ENCODE peak calls at places on chromosome 6, in ten cellular contexts. E is prostate gland, H is stomach, U is suprapubic skin, J is breast epithelium, L is sigmoid colon, I is GM23338, Z is spleen, Q is SK-N-SH, K is H1. P is an unnamed sample.
A peak's percentile ranks its signal among the peaks of the same experiment; 100 is the strongest.

GRCh38 chr6:53741417-53741816 is 53.4 kb upstream of the LRRC1 start:
- DNase-seq in H (no peak), E (no peak), U (no peak), K (no peak), Z (no peak), L (no peak), Q (no peak), J (no peak), I (peak; percentile 62), P (no peak)

GRCh38 chr6:118187568-118188164 is 280.6 kb downstream of the SLC35F1 start:
- DNase-seq in H (no peak), Z (no peak), K (no peak), E (no peak), U (no peak), I (no peak), J (no peak), Q (no peak), L (no peak), P (no peak)

GRCh38 chr6:157047951-157048350 is 270.8 kb downstream of the ARID1B start:
- DNase-seq in Z (no peak), E (no peak), K (no peak), I (no peak), H (no peak), J (no peak), Q (no peak), U (no peak), L (no peak), P (no peak)

GRCh38 chr6:149941583-149942460 is at the start of gene ULBP2:
- DNase-seq in H (peak; percentile 71), I (peak; percentile 83), L (peak; percentile 86), E (peak; percentile 70), Q (peak; percentile 96), K (peak; percentile 79), U (peak; percentile 91), Z (peak; percentile 91), J (no peak), P (peak; percentile 73)

GRCh38 chr6:26031151-26031594 is 56.1 kb upstream of the HFE start:
- DNase-seq in H (no peak), L (no peak), J (no peak), I (no peak), K (no peak), Z (no peak), Q (no peak), E (no peak), U (no peak), P (no peak)

GRCh38 chr6:146545608-146546007 is 2.0 kb downstream of the RAB32 start:
- DNase-seq in H (no peak), U (no peak), Z (no peak), L (no peak), E (no peak), J (no peak), K (no peak), Q (no peak), I (no peak), P (no peak)

GRCh38 chr6:16623029-16623653 is 138.1 kb downstream of the ATXN1 start:
- DNase-seq in I (no peak), U (no peak), E (no peak), H (no peak), Z (no peak), K (no peak), Q (no peak), L (no peak), J (no peak), P (no peak)

GRCh38 chr6:88165087-88165876 is 865 bp downstream of the CNR1 start:
- DNase-seq in U (no peak), L (no peak), J (no peak), H (no peak), I (no peak), K (no peak), Z (no peak), Q (no peak), E (no peak), P (no peak)

GRCh38 chr6:27539551-27539950 is 66.6 kb upstream of the ZNF184 start:
- DNase-seq in J (no peak), U (no peak), K (no peak), L (no peak), Q (no peak), Z (no peak), H (no peak), I (no peak), E (no peak), P (no peak)

GRCh38 chr6:27542485-27542884 is 69.6 kb upstream of the ZNF184 start:
- DNase-seq in K (no peak), U (no peak), Q (no peak), J (no peak), I (no peak), E (no peak), Z (no peak), H (no peak), L (no peak), P (no peak)

GRCh38 chr6:27541932-27542297 is 69.0 kb upstream of the ZNF184 start:
- DNase-seq in U (no peak), Q (no peak), E (no peak), L (no peak), H (no peak), I (peak; percentile 38), K (no peak), Z (no peak), J (no peak), P (no peak)

GRCh38 chr6:27544612-27545260 is 71.8 kb upstream of the ZNF184 start:
- DNase-seq in Z (no peak), U (no peak), I (peak; percentile 62), E (no peak), J (no peak), Q (no peak), H (no peak), K (no peak), L (no peak), P (no peak)

GRCh38 chr6:27541212-27541931 is 68.5 kb upstream of the ZNF184 start:
- DNase-seq in I (peak; percentile 71), K (peak; percentile 84), Q (no peak), U (no peak), J (no peak), H (no peak), Z (no peak), L (no peak), E (no peak), P (no peak)
- H3K27me3 ChIP-seq in I (peaks cover 11% of the 10 kb centered on the region), K (no peaks in the 10 kb centered on the region), Q (peaks cover 60% of the 10 kb centered on the region), U (peaks cover 77% of the 10 kb centered on the region), J (peaks cover 67% of the 10 kb centered on the region), H (peaks cover 57% of the 10 kb centered on the region), Z (peaks cover 100% of the 10 kb centered on the region), L (peaks cover 12% of the 10 kb centered on the region), E (peaks cover 13% of the 10 kb centered on the region), P (peaks cover 93% of the 10 kb centered on the region)

DNA sequence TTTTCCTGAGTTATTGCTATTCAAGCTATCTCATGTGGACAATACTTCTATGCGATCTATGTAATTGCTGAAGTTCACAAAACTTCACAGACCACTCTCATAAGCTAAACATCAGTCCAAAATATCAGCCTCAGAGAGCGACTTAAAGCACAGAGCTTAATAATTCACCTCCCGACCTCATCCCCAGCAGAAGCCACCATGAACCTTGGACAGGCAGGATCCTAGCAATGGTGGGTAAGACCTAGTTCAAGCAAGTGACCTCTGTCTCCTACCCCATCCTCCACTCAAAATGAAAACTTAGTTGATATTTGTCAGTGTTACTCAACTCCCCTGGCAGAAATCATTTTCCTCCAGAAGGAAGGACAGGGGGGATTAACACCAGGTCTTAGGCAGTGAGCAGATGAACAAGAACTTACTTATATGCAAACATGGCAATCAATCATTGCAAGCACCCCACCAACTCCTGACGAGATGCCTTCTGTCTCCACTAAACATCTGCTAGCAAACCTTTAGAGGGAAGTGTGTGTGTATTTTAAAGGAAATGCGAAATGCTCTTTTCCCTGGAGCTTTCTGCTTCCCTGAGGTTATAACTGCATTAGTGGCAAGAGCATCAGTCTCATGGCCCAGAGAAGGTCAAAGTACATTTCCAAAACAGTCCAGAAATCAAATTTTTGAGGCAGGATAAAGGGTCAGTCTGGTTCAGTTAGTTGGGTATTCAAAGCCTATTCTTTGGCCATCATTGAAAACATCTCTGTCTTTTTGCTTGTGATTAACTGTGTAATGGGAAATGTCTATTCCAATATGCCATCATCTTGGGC is 90.0 kb downstream of the SLC22A23 start:
- DNase-seq in L (no peak), E (no peak), Z (no peak), H (no peak), U (no peak), K (no peak), Q (no peak), J (no peak), I (no peak), P (no peak)
- H3K4me1 ChIP-seq in L (no peaks in the 10 kb centered on the region), E (peaks cover 6% of the 10 kb centered on the region), Z (no peaks in the 10 kb centered on the region), H (peaks cover 34% of the 10 kb centered on the region), U (peaks cover 27% of the 10 kb centered on the region), K (peaks cover 6% of the 10 kb centered on the region), Q (no peaks in the 10 kb centered on the region), J (no peaks in the 10 kb centered on the region), I (peaks cover under 1% of the 10 kb centered on the region), P (peaks cover 23% of the 10 kb centered on the region)

GRCh38 chr6:71851214-71851613 is 35.1 kb upstream of the RIMS1 start:
- DNase-seq in I (no peak), K (no peak), H (no peak), L (no peak), E (no peak), U (no peak), Q (no peak), J (no peak), Z (no peak), P (no peak)

GRCh38 chr6:71855406-71855805 is 30.9 kb upstream of the RIMS1 start:
- DNase-seq in Z (no peak), E (no peak), J (no peak), L (no peak), U (no peak), Q (no peak), K (no peak), H (no peak), I (no peak), P (no peak)

GRCh38 chr6:71852951-71853350 is 33.4 kb upstream of the RIMS1 start:
- DNase-seq in K (no peak), H (no peak), L (no peak), Z (no peak), U (no peak), E (no peak), I (peak; percentile 19), J (no peak), Q (no peak), P (no peak)
- TF ChIP-seq POLR2AphosphoS5 in K (no peak), H (no peak), L (no peak), Z (no peak), U (no peak), E (no peak), I (no peak), J (no peak), Q (no peak), P (no peak)

GRCh38 chr6:40340196-40340595 is 247.0 kb downstream of the LRFN2 start:
- DNase-seq in U (peak; percentile 26), L (peak; percentile 17), Z (no peak), K (no peak), H (no peak), J (no peak), E (no peak), I (no peak), Q (no peak), P (no peak)

GRCh38 chr6:40336296-40336695 is 250.9 kb downstream of the LRFN2 start:
- DNase-seq in J (no peak), U (no peak), I (no peak), L (no peak), Q (no peak), E (no peak), Z (no peak), K (no peak), H (no peak), P (no peak)

GRCh38 chr6:40338306-40338705 is 248.9 kb downstream of the LRFN2 start:
- DNase-seq in U (peak; percentile 19), J (no peak), Z (no peak), K (no peak), L (peak; percentile 36), E (no peak), Q (no peak), I (no peak), H (no peak), P (no peak)

GRCh38 chr6:40334496-40334895 is 252.7 kb downstream of the LRFN2 start:
- DNase-seq in E (no peak), L (no peak), Q (no peak), Z (no peak), K (no peak), I (no peak), J (no peak), H (no peak), U (no peak), P (no peak)

GRCh38 chr6:40336986-40337780 is 250.0 kb downstream of the LRFN2 start:
- DNase-seq in J (no peak), L (no peak), Z (no peak), H (no peak), U (no peak), Q (no peak), E (no peak), I (no peak), K (no peak), P (no peak)
- H3K27me3 ChIP-seq in J (peaks cover 15% of the 10 kb centered on the region), L (no peaks in the 10 kb centered on the region), Z (peaks cover 49% of the 10 kb centered on the region), H (peaks cover 4% of the 10 kb centered on the region), U (peaks cover 52% of the 10 kb centered on the region), Q (no peaks in the 10 kb centered on the region), E (peaks cover 7% of the 10 kb centered on the region), I (no peaks in the 10 kb centered on the region), K (no peaks in the 10 kb centered on the region), P (peaks cover 5% of the 10 kb centered on the region)